ENCODE peak calls at places on chromosome 11, in seven cellular contexts. One of them, this sample, is unnamed. For H3K27me3, the result is how much of the 10 kb centered on the place peaks cover.

GRCh38 chr11:36164522-36165250 is 124.5 kb downstream of the COMMD9 start:
- DNase-seq in Panc1: no peak
- DNase-seq in body of pancreas: no peak
- DNase-seq in uterus: no peak
- DNase-seq in spleen: no peak
- DNase-seq in testis: no peak
- DNase-seq in transverse colon: no peak
- DNase-seq in this sample: no peak

GRCh38 chr11:118928870-118929495 is 3.3 kb upstream of the BCL9L start:
- DNase-seq in transverse colon: no peak
- DNase-seq in body of pancreas: peak
- DNase-seq in spleen: peak
- DNase-seq in Panc1: no peak
- DNase-seq in testis: peak
- DNase-seq in uterus: no peak
- DNase-seq in this sample: peak

GRCh38 chr11:78253797-78254196 is 65.1 kb downstream of the USP35 start:
- DNase-seq in uterus: no peak
- DNase-seq in body of pancreas: no peak
- DNase-seq in Panc1: no peak
- DNase-seq in transverse colon: no peak
- DNase-seq in spleen: no peak
- DNase-seq in testis: no peak
- DNase-seq in this sample: no peak

GRCh38 chr11:121535122-121535796 is 82.5 kb upstream of the SORL1-AS1 start:
- DNase-seq in uterus: no peak
- DNase-seq in transverse colon: no peak
- DNase-seq in Panc1: no peak
- DNase-seq in testis: no peak
- DNase-seq in body of pancreas: no peak
- DNase-seq in spleen: no peak
- DNase-seq in this sample: no peak

GRCh38 chr11:70146895-70147520 is 56.1 kb upstream of the FADD start:
- DNase-seq in transverse colon: no peak
- DNase-seq in body of pancreas: no peak
- DNase-seq in testis: no peak
- DNase-seq in spleen: no peak
- DNase-seq in uterus: no peak
- DNase-seq in Panc1: no peak
- DNase-seq in this sample: no peak

GRCh38 chr11:108237058-108237481 is 14.2 kb downstream of the ATM start:
- DNase-seq in Panc1: no peak
- DNase-seq in spleen: no peak
- DNase-seq in uterus: no peak
- DNase-seq in body of pancreas: no peak
- DNase-seq in testis: no peak
- DNase-seq in transverse colon: no peak
- DNase-seq in this sample: no peak

GRCh38 chr11:2746401-2747230 is 46.8 kb upstream of the KCNQ1OT1 start:
- DNase-seq in body of pancreas: peak
- DNase-seq in uterus: no peak
- DNase-seq in spleen: peak
- DNase-seq in Panc1: no peak
- DNase-seq in testis: no peak
- DNase-seq in transverse colon: no peak
- DNase-seq in this sample: no peak

GRCh38 chr11:69309800-69310280 is 15.9 kb downstream of the MYEOV start:
- DNase-seq in transverse colon: no peak
- DNase-seq in Panc1: no peak
- DNase-seq in body of pancreas: no peak
- DNase-seq in testis: no peak
- DNase-seq in spleen: no peak
- DNase-seq in uterus: no peak
- DNase-seq in this sample: no peak

GRCh38 chr11:108788565-108789199 is 123.8 kb downstream of the DDX10 start:
- DNase-seq in transverse colon: no peak
- DNase-seq in body of pancreas: peak
- DNase-seq in testis: peak
- DNase-seq in Panc1: peak
- DNase-seq in uterus: no peak
- DNase-seq in spleen: no peak
- DNase-seq in this sample: no peak

GRCh38 chr11:111115890-111116289 is 129.6 kb upstream of the POU2AF2 start:
- DNase-seq in Panc1: no peak
- DNase-seq in uterus: no peak
- DNase-seq in transverse colon: no peak
- DNase-seq in body of pancreas: no peak
- DNase-seq in spleen: no peak
- DNase-seq in testis: no peak
- DNase-seq in this sample: no peak

GRCh38 chr11:72812604-72812967 is 1.6 kb upstream of the ATG16L2 start:
- DNase-seq in uterus: no peak
- DNase-seq in testis: no peak
- DNase-seq in body of pancreas: no peak
- DNase-seq in transverse colon: no peak
- DNase-seq in Panc1: no peak
- DNase-seq in spleen: peak
- DNase-seq in this sample: peak

GRCh38 chr11:60158666-60159065 is 24.2 kb downstream of the MS4A6A start:
- DNase-seq in Panc1: no peak
- DNase-seq in uterus: no peak
- DNase-seq in spleen: no peak
- DNase-seq in body of pancreas: no peak
- DNase-seq in testis: no peak
- DNase-seq in transverse colon: no peak
- DNase-seq in this sample: no peak

GRCh38 chr11:20203836-20204235 is 43.6 kb upstream of the DBX1 start:
- DNase-seq in Panc1: no peak
- DNase-seq in transverse colon: no peak
- DNase-seq in spleen: no peak
- DNase-seq in uterus: no peak
- DNase-seq in testis: no peak
- DNase-seq in body of pancreas: no peak
- DNase-seq in this sample: no peak
- H3K27me3 ChIP-seq in Panc1: under half
- H3K27me3 ChIP-seq in transverse colon: under half
- H3K27me3 ChIP-seq in spleen: under half
- H3K27me3 ChIP-seq in uterus: under half
- H3K27me3 ChIP-seq in testis: under half
- H3K27me3 ChIP-seq in body of pancreas: under half
- H3K27me3 ChIP-seq in this sample: under half

GRCh38 chr11:115221461-115222069 is 282.6 kb downstream of the CADM1 start:
- DNase-seq in uterus: no peak
- DNase-seq in Panc1: no peak
- DNase-seq in testis: no peak
- DNase-seq in spleen: no peak
- DNase-seq in transverse colon: no peak
- DNase-seq in body of pancreas: no peak
- DNase-seq in this sample: no peak

GRCh38 chr11:115222218-115222862 is 281.9 kb downstream of the CADM1 start:
- DNase-seq in transverse colon: peak
- DNase-seq in Panc1: peak
- DNase-seq in uterus: no peak
- DNase-seq in testis: no peak
- DNase-seq in spleen: no peak
- DNase-seq in body of pancreas: no peak
- DNase-seq in this sample: no peak

GRCh38 chr11:115219378-115219777 is 284.8 kb downstream of the CADM1 start:
- DNase-seq in transverse colon: no peak
- DNase-seq in spleen: no peak
- DNase-seq in body of pancreas: no peak
- DNase-seq in uterus: no peak
- DNase-seq in testis: no peak
- DNase-seq in Panc1: no peak
- DNase-seq in this sample: no peak

GRCh38 chr11:115220423-115220822 is 283.8 kb downstream of the CADM1 start:
- DNase-seq in uterus: no peak
- DNase-seq in body of pancreas: no peak
- DNase-seq in spleen: no peak
- DNase-seq in Panc1: no peak
- DNase-seq in transverse colon: no peak
- DNase-seq in testis: no peak
- DNase-seq in this sample: no peak

DNA sequence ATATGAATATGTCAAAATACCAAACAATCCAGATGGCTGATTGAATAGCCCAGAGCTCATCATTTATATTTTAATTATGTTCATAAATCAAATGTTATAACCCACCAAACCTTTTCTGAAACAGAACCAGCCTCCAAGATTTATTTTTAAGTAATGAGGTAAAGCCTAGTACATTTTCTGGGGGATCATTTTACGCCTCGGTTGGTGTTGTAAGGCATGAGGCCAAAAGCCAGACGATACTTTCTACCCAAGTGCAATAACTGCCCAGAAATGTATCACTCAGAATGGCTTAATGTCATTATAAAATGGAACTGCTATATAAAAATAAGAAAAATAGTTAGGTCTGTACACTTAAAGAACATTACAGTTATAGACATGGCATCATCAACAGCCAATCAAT is 283.3 kb downstream of the CADM1 start:
- DNase-seq in uterus: no peak
- DNase-seq in testis: no peak
- DNase-seq in body of pancreas: no peak
- DNase-seq in spleen: no peak
- DNase-seq in Panc1: no peak
- DNase-seq in transverse colon: no peak
- DNase-seq in this sample: no peak
- H3K4me3 ChIP-seq in uterus: no peak
- H3K4me3 ChIP-seq in testis: no peak
- H3K4me3 ChIP-seq in body of pancreas: no peak
- H3K4me3 ChIP-seq in spleen: no peak
- H3K4me3 ChIP-seq in Panc1: no peak
- H3K4me3 ChIP-seq in transverse colon: no peak
- H3K4me3 ChIP-seq in this sample: no peak

GRCh38 chr11:57210731-57211335 is 26.2 kb downstream of the APLNR start:
- DNase-seq in body of pancreas: no peak
- DNase-seq in uterus: peak
- DNase-seq in spleen: peak
- DNase-seq in Panc1: no peak
- DNase-seq in transverse colon: no peak
- DNase-seq in testis: no peak
- DNase-seq in this sample: no peak
- H3K27ac ChIP-seq in body of pancreas: no peak
- H3K27ac ChIP-seq in uterus: no peak
- H3K27ac ChIP-seq in spleen: peak
- H3K27ac ChIP-seq in Panc1: no peak
- H3K27ac ChIP-seq in transverse colon: no peak
- H3K27ac ChIP-seq in testis: no peak
- H3K27ac ChIP-seq in this sample: no peak

DNA sequence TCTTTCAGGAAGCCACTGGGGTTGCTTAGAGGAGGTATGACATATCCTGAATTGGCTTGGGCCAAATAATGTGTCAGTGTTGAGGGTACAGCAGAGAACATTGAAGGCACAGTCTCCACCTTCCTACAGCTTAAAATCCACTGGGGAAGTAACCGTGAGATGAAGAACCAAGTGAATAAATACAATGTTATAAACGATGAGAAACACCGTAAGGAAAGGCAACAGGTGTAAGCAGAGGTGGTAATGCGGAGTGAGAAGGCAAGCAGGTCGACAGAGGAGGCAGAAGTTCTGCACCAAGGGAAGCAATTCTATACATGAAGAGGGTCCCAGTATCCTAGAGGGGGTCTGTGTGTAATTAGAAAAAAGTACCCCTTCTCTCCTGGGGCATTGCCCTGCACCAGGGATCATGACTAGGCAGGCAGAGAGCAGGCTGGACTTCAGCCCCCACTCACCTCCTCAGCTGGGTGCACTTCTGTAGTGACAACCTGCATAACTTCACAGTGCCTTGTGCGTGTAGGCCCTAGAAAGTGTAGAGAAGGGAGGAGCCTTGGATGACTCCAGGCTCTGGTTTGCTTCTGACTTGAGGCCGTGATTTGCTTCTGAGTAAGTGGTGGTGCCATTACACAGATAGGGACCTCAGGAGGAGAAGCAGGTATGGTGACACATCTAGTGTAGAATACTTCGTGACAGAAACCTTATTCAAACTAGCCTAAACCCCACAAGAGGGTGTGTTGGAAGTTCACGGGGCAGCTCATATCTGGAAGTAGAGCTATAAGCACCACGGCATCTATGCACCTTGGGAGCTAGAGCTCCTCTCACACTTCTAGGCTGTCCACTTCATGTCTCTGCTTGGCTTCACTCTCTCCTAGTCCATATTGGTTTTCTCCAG is 4.9 kb downstream of the MYOD1 start:
- DNase-seq in body of pancreas: no peak
- DNase-seq in Panc1: no peak
- DNase-seq in uterus: no peak
- DNase-seq in spleen: no peak
- DNase-seq in transverse colon: no peak
- DNase-seq in testis: no peak
- DNase-seq in this sample: no peak
- H3K27me3 ChIP-seq in body of pancreas: under half
- H3K27me3 ChIP-seq in Panc1: under half
- H3K27me3 ChIP-seq in uterus: under half
- H3K27me3 ChIP-seq in spleen: under half
- H3K27me3 ChIP-seq in transverse colon: half or more
- H3K27me3 ChIP-seq in testis: under half
- H3K27me3 ChIP-seq in this sample: under half

GRCh38 chr11:74007691-74008372 is 1.1 kb downstream of the UCP3 start:
- DNase-seq in testis: no peak
- DNase-seq in spleen: peak
- DNase-seq in transverse colon: no peak
- DNase-seq in body of pancreas: no peak
- DNase-seq in Panc1: no peak
- DNase-seq in uterus: no peak
- DNase-seq in this sample: no peak

GRCh38 chr11:74010306-74010981 is 1.6 kb upstream of the UCP3 start:
- DNase-seq in body of pancreas: no peak
- DNase-seq in testis: no peak
- DNase-seq in Panc1: no peak
- DNase-seq in spleen: no peak
- DNase-seq in uterus: no peak
- DNase-seq in transverse colon: no peak
- DNase-seq in this sample: no peak

GRCh38 chr11:74009675-74010305 is 905 bp upstream of the UCP3 start:
- DNase-seq in transverse colon: no peak
- DNase-seq in uterus: no peak
- DNase-seq in Panc1: no peak
- DNase-seq in body of pancreas: no peak
- DNase-seq in spleen: no peak
- DNase-seq in testis: no peak
- DNase-seq in this sample: no peak

GRCh38 chr11:74008373-74009229 is at the start of gene UCP3:
- DNase-seq in transverse colon: no peak
- DNase-seq in body of pancreas: no peak
- DNase-seq in Panc1: no peak
- DNase-seq in spleen: peak
- DNase-seq in uterus: no peak
- DNase-seq in testis: no peak
- DNase-seq in this sample: no peak

DNA sequence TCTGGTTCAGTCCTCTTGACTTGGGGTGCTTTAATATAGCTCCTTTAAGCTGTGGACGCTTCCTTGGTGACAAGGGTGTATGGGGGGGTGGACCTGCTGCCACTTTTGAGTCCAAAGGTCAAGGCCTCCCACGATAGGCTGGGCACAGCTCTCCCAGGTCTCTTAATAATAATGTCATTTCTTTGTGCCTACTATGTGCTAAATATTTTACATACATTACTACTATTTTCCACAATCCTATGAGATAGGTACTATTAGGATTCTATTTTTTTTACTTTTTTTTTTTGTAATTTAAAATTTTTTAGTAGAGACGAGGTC is 304 bp upstream of the UCP3 start:
- DNase-seq in transverse colon: no peak
- DNase-seq in spleen: no peak
- DNase-seq in testis: no peak
- DNase-seq in body of pancreas: no peak
- DNase-seq in uterus: no peak
- DNase-seq in Panc1: no peak
- DNase-seq in this sample: peak
- H3K4me3 ChIP-seq in transverse colon: no peak
- H3K4me3 ChIP-seq in spleen: no peak
- H3K4me3 ChIP-seq in testis: no peak
- H3K4me3 ChIP-seq in body of pancreas: no peak
- H3K4me3 ChIP-seq in uterus: no peak
- H3K4me3 ChIP-seq in Panc1: no peak
- H3K4me3 ChIP-seq in this sample: no peak

This sample was measured in small intestine.